ENCODE peak calls at places on chromosomes 1 and 21, in five cellular contexts. I, L, S, A and N are unnamed samples.

GRCh38 chr21:16837319-16837718 is 675.5 kb upstream of the CXADR start:
- DNase-seq in S (no peak), I (no peak), A (no peak), L (no peak), N (no peak)

GRCh38 chr1:7561331-7561921 is 209.7 kb upstream of the VAMP3 start:
- DNase-seq in A (no peak), S (peak), L (no peak), I (no peak), N (peak)

GRCh38 chr1:38022810-38023209 is 10.3 kb downstream of the UTP11 start:
- DNase-seq in A (no peak), L (no peak), I (no peak), S (no peak), N (no peak)

GRCh38 chr1:88276158-88276557 is 407.9 kb upstream of the PKN2 start:
- DNase-seq in I (no peak), S (no peak), L (no peak), A (no peak), N (no peak)

GRCh38 chr1:92943515-92943873 is 17.8 kb downstream of the DIPK1A start:
- DNase-seq in A (no peak), L (no peak), I (no peak), S (no peak), N (no peak)

GRCh38 chr1:121516279-121516967 is 331.6 kb downstream of the SRGAP2C start:
- DNase-seq in A (no peak), I (no peak), S (peak), L (no peak), N (no peak)

GRCh38 chr1:206856674-206857464 is 8.6 kb upstream of the IL20 start:
- DNase-seq in A (no peak), I (peak), S (no peak), L (peak), N (peak)

GRCh38 chr1:202210370-202210769 is 16.8 kb downstream of the LGR6 start:
- DNase-seq in S (no peak), L (no peak), I (no peak), A (peak), N (peak)

GRCh38 chr1:119626841-119627240 is 21.2 kb downstream of the ZNF697 start:
- DNase-seq in S (no peak), L (no peak), I (no peak), A (no peak), N (no peak)

GRCh38 chr1:179023946-179024345 is 1.7 kb upstream of the FAM20B start:
- DNase-seq in A (no peak), I (no peak), S (no peak), L (no peak), N (no peak)

GRCh38 chr1:179029293-179029692 is 3.6 kb downstream of the FAM20B start:
- DNase-seq in S (no peak), A (no peak), I (peak), L (no peak), N (peak)

GRCh38 chr1:179026813-179027664 is 1.3 kb downstream of the FAM20B start:
- DNase-seq in S (no peak), I (peak), A (no peak), L (no peak), N (no peak)

GRCh38 chr1:179025125-179025974 is at the start of gene FAM20B:
- DNase-seq in L (peak), S (peak), A (peak), I (peak), N (peak)

DNA sequence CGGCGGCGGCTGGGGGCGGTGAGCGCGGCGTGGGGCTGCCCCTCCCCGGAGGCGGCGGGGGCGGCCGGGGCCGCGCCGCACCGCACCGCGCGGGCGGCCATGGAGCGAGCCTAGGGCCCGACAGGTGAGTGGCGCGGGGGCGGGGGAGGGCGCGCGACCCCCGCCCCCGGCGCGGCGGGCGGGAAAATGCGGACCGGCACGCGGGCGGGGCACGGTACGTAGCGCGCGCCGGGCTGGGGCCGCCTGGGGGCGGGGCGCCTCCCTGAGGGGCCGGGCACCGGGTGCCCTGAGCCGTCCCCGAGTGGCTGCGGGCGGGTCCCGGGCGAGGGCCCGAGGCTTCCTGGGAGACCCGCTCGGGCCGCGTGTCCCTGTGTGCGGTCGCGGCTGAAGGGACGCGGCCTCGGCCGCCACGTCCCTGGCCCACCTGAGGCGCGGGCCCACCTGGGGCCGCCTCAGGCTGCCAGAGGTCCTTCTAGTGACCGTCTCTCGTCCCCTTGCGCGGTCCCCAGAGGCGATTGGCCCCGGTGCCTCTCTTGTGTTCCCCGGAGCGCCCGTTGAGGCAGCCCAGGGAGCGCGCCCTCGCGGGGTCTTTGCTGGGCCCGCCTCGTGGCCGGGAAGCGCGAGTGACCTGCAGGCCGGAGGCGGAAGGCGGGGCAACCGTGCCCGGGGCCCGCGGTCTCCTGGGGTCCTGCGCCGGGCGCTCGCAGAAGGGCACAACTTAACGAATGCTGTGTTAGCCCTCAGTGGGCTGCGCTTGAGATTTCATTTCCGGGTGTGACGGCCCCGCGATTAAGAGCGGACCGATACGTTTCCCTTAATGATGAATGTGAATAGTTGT is 500 bp downstream of the FAM20B start:
- DNase-seq in A (peak), L (peak), S (peak), I (peak), N (peak)
- TF ChIP-seq POLR2AphosphoS5 in A (no peak), L (peak), S (peak), I (peak), N (peak)

DNA sequence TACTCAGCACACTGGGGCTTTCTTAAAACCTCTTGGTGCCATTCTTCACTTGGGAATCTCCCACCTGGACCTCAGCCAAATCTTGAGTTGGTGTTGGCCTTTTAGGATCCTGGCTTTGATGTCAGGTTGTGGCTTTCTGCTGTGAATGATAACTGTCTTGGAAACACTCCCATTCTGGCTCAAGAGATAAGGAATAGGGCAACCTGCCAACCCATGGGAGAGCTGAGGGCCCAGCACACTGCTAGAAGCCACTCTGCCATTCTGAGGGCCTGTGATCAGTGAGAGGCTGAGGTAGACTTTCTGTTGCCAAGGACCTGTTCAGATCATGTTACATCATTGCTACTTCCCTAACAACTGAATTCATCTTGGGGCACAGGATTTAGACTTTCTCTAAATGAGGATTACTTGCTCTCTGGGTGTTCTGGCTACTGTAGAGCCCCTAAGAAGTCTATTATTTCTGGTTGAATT is 45.8 kb downstream of the TTC39A start:
- DNase-seq in S (no peak), L (peak), A (no peak), I (peak), N (no peak)
- TF ChIP-seq POLR2AphosphoS5 in S (no peak), L (peak), A (no peak), I (no peak), N (no peak)

DNA sequence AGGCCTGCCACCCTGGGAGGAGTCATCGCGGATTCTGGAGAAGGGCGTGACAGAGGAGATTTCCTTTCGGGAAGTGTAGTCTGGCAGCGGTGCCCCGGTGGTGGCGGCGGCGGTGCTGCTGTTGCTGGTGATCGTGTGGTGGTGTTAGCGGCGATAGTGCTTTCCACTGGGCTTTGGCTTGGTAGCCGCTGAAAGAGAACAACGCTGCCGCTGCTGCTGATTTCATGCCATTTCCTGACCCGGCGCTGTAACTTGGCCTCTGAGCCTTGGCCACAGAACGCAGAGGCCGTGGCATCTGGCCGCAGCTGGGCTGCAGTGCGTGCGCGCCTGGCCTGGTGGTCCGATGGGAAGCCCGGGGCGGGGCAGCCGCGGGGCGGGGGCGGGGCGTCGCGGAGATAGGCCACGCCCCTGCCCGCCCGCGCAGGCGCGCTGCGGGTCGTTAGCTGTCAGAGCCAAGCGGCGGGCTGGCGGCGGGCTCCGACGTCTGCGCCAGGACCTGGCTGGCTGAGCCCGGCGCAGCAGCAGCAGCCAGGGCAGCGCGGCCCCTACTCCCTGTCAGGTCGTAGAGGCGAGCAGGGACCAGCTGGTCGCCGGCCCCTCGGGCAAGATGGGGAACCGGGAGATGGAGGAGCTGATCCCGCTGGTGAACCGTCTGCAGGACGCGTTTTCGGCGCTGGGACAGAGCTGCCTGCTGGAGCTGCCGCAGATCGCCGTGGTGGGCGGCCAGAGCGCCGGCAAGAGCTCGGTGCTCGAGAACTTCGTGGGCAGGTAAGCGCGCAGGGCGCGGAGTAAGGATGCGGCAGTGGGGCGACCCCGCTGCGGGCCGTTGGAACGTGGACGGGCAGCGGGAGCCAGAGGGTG is at the start of gene DNM3:
- DNase-seq in S (peak), L (peak), I (no peak), A (peak), N (peak)
- TF ChIP-seq POLR2AphosphoS5 in S (peak), L (peak), I (no peak), A (peak), N (peak)

GRCh38 chr1:27391511-27392095 is 819 bp upstream of the GPR3 start:
- DNase-seq in A (peak), I (peak), L (peak), S (peak), N (peak)

GRCh38 chr1:27392778-27393635 is 585 bp downstream of the GPR3 start:
- DNase-seq in I (no peak), A (no peak), L (no peak), S (peak), N (peak)

GRCh38 chr1:27392096-27392777 is at the start of gene GPR3:
- DNase-seq in I (peak), L (peak), S (peak), A (peak), N (peak)

GRCh38 chr1:27383661-27384060 is 528 bp upstream of the CD164L2 start:
- DNase-seq in A (no peak), S (no peak), I (no peak), L (no peak), N (no peak)

GRCh38 chr1:27388337-27389005 is 4.0 kb upstream of the GPR3 start:
- DNase-seq in A (peak), I (peak), S (peak), L (peak), N (peak)
- TF ChIP-seq POLR2AphosphoS5 in A (peak), I (no peak), S (no peak), L (no peak), N (no peak)

DNA sequence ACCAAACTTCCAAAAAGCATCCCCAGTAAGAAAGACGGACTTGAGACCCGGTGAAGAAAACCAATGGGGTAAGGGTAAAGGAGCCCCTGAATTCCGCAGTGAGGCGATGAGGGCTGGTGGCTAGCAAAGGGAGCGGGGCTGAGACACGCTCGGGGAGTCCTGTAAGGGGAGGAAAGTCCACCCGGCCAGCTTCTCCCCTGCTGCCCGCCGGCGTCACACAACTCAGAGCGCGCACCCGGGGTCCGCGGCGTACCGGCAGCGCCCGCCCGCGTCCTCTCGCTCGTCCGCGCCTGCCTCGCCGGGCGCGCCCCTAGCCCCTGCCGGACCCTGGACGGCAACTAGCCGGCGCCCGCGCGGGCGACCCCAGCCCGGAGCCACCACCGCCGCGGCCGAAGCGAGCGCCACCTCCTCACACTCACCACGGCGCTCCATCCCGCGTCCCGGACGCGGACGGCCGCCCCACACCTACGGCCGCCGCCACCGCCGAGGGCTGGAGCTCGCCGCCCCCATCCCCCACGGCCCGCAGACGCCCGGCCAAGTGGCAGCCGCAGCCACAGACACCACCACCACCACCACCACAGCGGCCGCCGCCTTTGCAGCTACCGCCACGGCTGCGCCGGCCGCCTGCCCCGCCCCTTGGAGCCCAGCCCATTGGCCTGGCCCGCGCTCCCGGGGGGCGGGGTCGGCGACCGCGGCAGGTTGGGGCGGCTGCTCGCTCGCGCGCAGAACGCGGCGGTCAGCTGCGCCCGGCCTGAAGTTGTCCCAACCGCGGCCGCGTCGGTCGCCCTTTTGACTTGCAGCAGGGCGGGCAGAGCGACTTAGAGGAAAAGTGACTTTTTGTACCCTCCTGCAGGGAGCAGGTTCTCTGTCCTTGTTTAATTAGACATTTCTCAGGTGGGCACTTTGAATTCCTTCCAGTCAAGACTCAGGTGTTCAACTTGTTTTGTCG is 10.0 kb upstream of the ARHGAP29 start:
- DNase-seq in I (peak), L (peak), A (peak), S (peak), N (peak)
- TF ChIP-seq POLR2AphosphoS5 in I (no peak), L (peak), A (no peak), S (peak), N (peak)

GRCh38 chr1:27366411-27367159 is at the start of gene MAP3K6:
- DNase-seq in A (peak), L (peak), S (peak), I (no peak), N (peak)

GRCh38 chr1:27363766-27364695 is 2.7 kb downstream of the MAP3K6 start:
- DNase-seq in S (no peak), L (no peak), I (no peak), A (no peak), N (no peak)

GRCh38 chr1:27364696-27365371 is 1.9 kb downstream of the MAP3K6 start:
- DNase-seq in I (no peak), A (no peak), S (no peak), L (no peak), N (no peak)

GRCh38 chr1:27366113-27366410 is 699 bp downstream of the MAP3K6 start:
- DNase-seq in S (peak), A (peak), L (peak), I (peak), N (peak)

GRCh38 chr1:27365372-27366112 is 1.2 kb downstream of the MAP3K6 start:
- DNase-seq in S (peak), L (peak), A (peak), I (peak), N (peak)
- TF ChIP-seq POLR2AphosphoS5 in S (no peak), L (peak), A (peak), I (peak), N (peak)

DNA sequence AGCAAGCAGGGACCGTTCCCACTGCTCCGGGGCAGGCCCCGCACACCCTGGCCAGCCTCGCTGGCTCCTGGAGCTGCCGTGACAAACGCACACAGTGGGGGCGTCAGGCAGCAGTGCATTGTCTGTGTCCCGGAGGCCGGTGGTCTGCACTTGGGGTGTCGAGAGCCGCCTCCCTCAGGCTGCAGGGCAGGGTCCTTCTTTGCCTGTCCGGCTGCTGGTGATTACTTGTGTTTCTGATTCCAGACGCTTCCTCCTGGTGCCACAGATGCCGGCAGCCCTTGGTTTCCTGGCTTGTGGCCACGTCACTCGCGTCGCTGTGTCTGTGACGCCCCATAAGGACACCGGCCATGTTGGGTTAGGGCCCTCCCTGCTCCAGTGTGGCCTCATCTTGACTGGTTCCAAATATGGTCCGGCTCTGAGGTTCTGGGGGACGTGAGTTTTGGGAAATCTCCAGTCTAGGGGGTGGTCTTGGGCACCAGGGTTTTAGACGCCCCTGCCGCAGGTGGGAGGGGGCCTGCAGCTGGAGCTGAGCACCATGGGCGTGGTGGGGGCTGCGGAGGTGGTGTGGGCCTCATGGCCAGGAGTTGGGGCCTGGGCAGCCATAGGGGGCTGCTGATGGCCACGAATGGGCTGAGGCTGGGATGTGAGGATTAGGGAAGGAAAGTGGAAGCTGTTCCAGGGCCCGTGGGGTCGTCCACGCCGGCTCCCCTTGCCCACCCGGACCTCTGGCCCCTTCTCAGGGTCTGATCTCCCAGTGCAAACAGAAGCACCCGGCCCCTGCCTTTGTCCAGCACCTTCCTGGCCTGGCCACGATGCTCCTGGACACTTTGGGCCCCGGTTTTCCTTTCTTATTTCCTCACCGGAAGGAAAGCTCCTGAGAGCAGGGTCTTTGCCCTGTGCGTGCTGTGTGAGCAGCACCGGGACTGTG is 41.0 kb downstream of the SLX9 start:
- DNase-seq in A (no peak), I (no peak), L (no peak), S (peak), N (no peak)
- TF ChIP-seq POLR2AphosphoS5 in A (no peak), I (no peak), L (no peak), S (no peak), N (no peak)

GRCh38 chr1:77514871-77515776 is 167.3 kb downstream of the ZZZ3 start:
- DNase-seq in A (no peak), I (peak), L (peak), S (no peak), N (peak)
- TF ChIP-seq POLR2AphosphoS5 in A (no peak), I (no peak), L (no peak), S (no peak), N (no peak)

GRCh38 chr21:32252136-32252535 is 26.7 kb downstream of the MIS18A start:
- DNase-seq in S (no peak), I (no peak), A (no peak), L (no peak), N (no peak)

GRCh38 chr21:32256873-32257620 is 21.8 kb downstream of the MIS18A start:
- DNase-seq in A (peak), L (no peak), S (no peak), I (no peak), N (no peak)

GRCh38 chr21:32249551-32250280 is 29.1 kb downstream of the MIS18A start:
- DNase-seq in S (no peak), L (no peak), A (no peak), I (no peak), N (no peak)

GRCh38 chr21:32256226-32256625 is 22.6 kb downstream of the MIS18A start:
- DNase-seq in L (no peak), A (no peak), I (no peak), S (no peak), N (no peak)

DNA sequence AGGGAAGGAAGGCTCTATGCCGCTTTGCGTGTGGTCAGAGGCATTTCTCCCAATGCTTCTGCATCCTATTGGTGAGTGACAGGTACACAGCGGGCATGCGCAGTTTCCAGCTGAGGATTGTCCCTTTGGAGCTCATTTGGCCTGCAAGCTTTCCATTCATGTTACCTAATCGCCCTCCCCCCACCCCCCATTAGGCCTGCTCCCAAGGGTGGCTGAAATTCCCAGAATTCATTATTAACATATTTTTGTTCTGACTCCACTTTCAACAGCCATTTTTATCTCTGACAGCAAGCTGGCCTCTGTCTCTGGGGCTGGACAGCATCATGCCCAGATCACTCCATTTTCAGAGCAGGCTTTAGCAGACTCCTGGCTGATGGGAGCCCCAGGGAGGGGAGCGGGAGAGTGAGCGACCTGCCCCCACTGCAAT is 25.6 kb downstream of the MIS18A start:
- DNase-seq in S (no peak), I (no peak), A (no peak), L (no peak), N (no peak)
- TF ChIP-seq POLR2AphosphoS5 in S (no peak), I (no peak), A (no peak), L (no peak), N (no peak)